ENCODE peak calls at places on chromosome 10, in eight cellular contexts. W is GM10248; B is uterus; Z is CD4-positive, alpha-beta T cell; N is ovary; R is fibroblast of the aortic adventitia; H is body of pancreas; T is OCI-LY7. S is an unnamed sample.

GRCh38 chr10:45547966-45548513 is 124.5 kb downstream of the ZFAND4 start:
- DNase-seq in W (no peak), B (no peak), Z (no peak), N (no peak), R (no peak), H (no peak), T (no peak), S (no peak)

GRCh38 chr10:123154943-123155505 is 822 bp downstream of the BUB3 start:
- DNase-seq in W (no peak), B (no peak), Z (no peak), N (no peak), R (peak), H (peak), T (no peak), S (no peak)

GRCh38 chr10:20966426-20966825 is 69.3 kb upstream of the NEBL start:
- DNase-seq in W (no peak), B (no peak), Z (no peak), N (no peak), R (no peak), H (no peak), T (no peak), S (no peak)

GRCh38 chr10:17756557-17757208 is 4.7 kb downstream of the TMEM236 start:
- DNase-seq in W (peak), B (no peak), Z (no peak), N (no peak), R (peak), H (peak), T (no peak), S (no peak)

GRCh38 chr10:88508054-88508453 is 75.1 kb downstream of the RNLS start:
- DNase-seq in W (no peak), B (no peak), Z (no peak), N (no peak), R (no peak), H (no peak), T (no peak), S (no peak)

GRCh38 chr10:109820620-109821405 is 102.5 kb downstream of the XPNPEP1 start:
- DNase-seq in W (no peak), B (no peak), Z (no peak), N (no peak), R (no peak), H (peak), T (no peak), S (no peak)

GRCh38 chr10:6186894-6187256 is 15.9 kb upstream of the PFKFB3 start:
- DNase-seq in W (no peak), B (no peak), Z (no peak), N (no peak), R (no peak), H (no peak), T (no peak), S (no peak)

GRCh38 chr10:80460399-80461207 is 6.5 kb downstream of the TSPAN14 start:
- DNase-seq in W (no peak), B (no peak), Z (no peak), N (peak), R (peak), H (peak), T (no peak), S (peak)

GRCh38 chr10:117346574-117346973 is 28.7 kb downstream of the PDZD8 start:
- DNase-seq in W (no peak), B (no peak), Z (no peak), N (no peak), R (no peak), H (no peak), T (no peak), S (no peak)

GRCh38 chr10:24900888-24901685 is 51.3 kb downstream of the PRTFDC1 start:
- DNase-seq in W (peak), B (no peak), Z (no peak), N (no peak), R (peak), H (no peak), T (no peak), S (no peak)

GRCh38 chr10:71234970-71235681 is 22.8 kb downstream of the UNC5B start:
- DNase-seq in W (no peak), B (peak), Z (no peak), N (peak), R (peak), H (peak), T (no peak), S (no peak)

GRCh38 chr10:78416031-78416800 is 382.6 kb downstream of the RPS24 start:
- DNase-seq in W (no peak), B (no peak), Z (no peak), N (no peak), R (peak), H (no peak), T (no peak), S (no peak)

GRCh38 chr10:116683821-116684220 is 58.5 kb downstream of the HSPA12A start:
- DNase-seq in W (no peak), B (no peak), Z (no peak), N (no peak), R (no peak), H (no peak), T (no peak), S (no peak)

GRCh38 chr10:88534072-88534665 is 48.9 kb downstream of the RNLS start:
- DNase-seq in W (no peak), B (no peak), Z (no peak), N (no peak), R (no peak), H (no peak), T (no peak), S (no peak)

GRCh38 chr10:70672993-70673928 is 955 bp downstream of the ADAMTS14 start:
- DNase-seq in W (no peak), B (peak), Z (no peak), N (no peak), R (peak), H (no peak), T (no peak), S (no peak)

GRCh38 chr10:7625836-7626235 is 40.9 kb downstream of the ITIH5 start:
- DNase-seq in W (no peak), B (peak), Z (no peak), N (peak), R (peak), H (peak), T (no peak), S (no peak)

GRCh38 chr10:101716891-101717659 is 22.1 kb upstream of the FBXW4 start:
- DNase-seq in W (no peak), B (no peak), Z (no peak), N (no peak), R (no peak), H (no peak), T (no peak), S (no peak)

GRCh38 chr10:95651346-95652115 is 5.0 kb downstream of the ALDH18A1 start:
- DNase-seq in W (no peak), B (no peak), Z (no peak), N (no peak), R (no peak), H (no peak), T (no peak), S (no peak)

GRCh38 chr10:127227663-127228062 is 31.3 kb upstream of the INSYN2A start:
- DNase-seq in W (no peak), B (no peak), Z (no peak), N (no peak), R (no peak), H (no peak), T (no peak), S (no peak)

GRCh38 chr10:119516381-119517234 is 25.9 kb downstream of the RGS10 start:
- DNase-seq in W (peak), B (no peak), Z (peak), N (no peak), R (no peak), H (no peak), T (peak), S (no peak)

GRCh38 chr10:5325076-5325475 is 39.7 kb upstream of the UCN3 start:
- DNase-seq in W (no peak), B (no peak), Z (no peak), N (no peak), R (no peak), H (no peak), T (no peak), S (no peak)

GRCh38 chr10:20486791-20487190 is 410.3 kb downstream of the NEBL start:
- DNase-seq in W (no peak), B (no peak), Z (no peak), N (no peak), R (no peak), H (no peak), T (no peak), S (no peak)

GRCh38 chr10:103693070-103693811 is 162.1 kb downstream of the SH3PXD2A start:
- DNase-seq in W (peak), B (no peak), Z (no peak), N (no peak), R (no peak), H (peak), T (peak), S (no peak)

GRCh38 chr10:21495002-21495685 is 30.3 kb downstream of the SKIDA1 start:
- DNase-seq in W (no peak), B (peak), Z (no peak), N (peak), R (peak), H (no peak), T (peak), S (no peak)

GRCh38 chr10:92181575-92181974 is 109.3 kb downstream of the CPEB3 start:
- DNase-seq in W (no peak), B (no peak), Z (no peak), N (no peak), R (no peak), H (no peak), T (peak), S (no peak)

GRCh38 chr10:123583639-123584418 is 82.3 kb upstream of the GPR26 start:
- DNase-seq in W (peak), B (peak), Z (no peak), N (peak), R (peak), H (peak), T (no peak), S (peak)

GRCh38 chr10:31031205-31031665 is 430 bp downstream of the ZNF438 start:
- DNase-seq in W (peak), B (no peak), Z (no peak), N (no peak), R (peak), H (peak), T (no peak), S (no peak)

GRCh38 chr10:31033166-31033565 is 1.5 kb upstream of the ZNF438 start:
- DNase-seq in W (no peak), B (no peak), Z (no peak), N (no peak), R (peak), H (no peak), T (no peak), S (no peak)

GRCh38 chr10:31032515-31033132 is 959 bp upstream of the ZNF438 start:
- DNase-seq in W (no peak), B (no peak), Z (no peak), N (peak), R (no peak), H (no peak), T (no peak), S (no peak)

GRCh38 chr10:31030800-31031199 is 865 bp downstream of the ZNF438 start:
- DNase-seq in W (no peak), B (no peak), Z (no peak), N (no peak), R (no peak), H (no peak), T (no peak), S (no peak)

DNA sequence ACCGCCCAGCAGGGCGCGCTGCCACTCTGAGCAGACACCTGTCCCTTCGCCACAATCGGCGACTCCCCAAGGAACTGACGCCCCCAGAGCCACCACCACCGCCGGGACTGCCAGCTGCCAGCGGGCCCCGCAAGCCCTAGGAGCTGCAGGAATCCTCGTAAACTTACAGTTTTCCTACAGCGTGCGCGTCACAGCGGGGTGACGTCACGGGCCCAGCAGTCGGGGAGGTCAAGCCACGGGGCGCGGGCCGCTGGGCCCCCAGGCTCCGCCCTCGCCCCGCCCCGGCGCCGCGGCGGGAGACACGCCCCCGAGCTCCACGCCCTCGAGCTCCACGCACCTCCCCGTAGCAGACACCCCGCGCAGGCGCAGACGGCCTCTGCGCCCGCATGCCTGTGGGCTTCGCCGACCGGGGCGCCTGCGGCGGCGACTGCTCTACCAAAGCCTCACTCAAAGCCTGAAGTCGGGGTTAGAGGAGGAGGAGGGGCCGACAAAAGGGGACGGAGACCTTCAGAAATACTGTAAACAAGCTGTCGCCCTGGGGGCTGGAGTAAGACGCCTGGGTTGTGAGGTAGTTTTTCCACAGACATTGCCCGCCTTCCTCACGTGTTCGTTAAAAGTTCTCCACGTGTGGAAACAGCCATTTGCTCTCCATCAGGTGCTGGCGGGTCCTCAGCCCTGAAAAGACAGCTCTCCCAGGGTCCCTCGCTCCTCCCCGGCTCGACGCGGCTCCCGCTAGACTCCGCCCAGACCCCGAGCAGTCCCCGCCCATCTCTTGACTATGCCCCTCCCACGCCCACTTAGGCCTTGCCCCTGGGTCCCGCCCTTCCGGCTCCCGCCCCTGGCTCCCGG is at the start of gene ZNF438:
- DNase-seq in W (peak), B (peak), Z (peak), N (peak), R (peak), H (peak), T (peak), S (peak)
- TF ChIP-seq CTCF in W (peak), B (peak), Z (peak), N (no peak), R (peak), H (peak), T (peak), S (peak)

GRCh38 chr10:106765355-106765754 is 399.2 kb downstream of the SORCS1 start:
- DNase-seq in W (no peak), B (no peak), Z (no peak), N (no peak), R (no peak), H (no peak), T (no peak), S (no peak)
- TF ChIP-seq CTCF in W (no peak), B (no peak), Z (no peak), N (no peak), R (no peak), H (no peak), T (no peak), S (peak)

GRCh38 chr10:37434091-37434490 is 308.7 kb downstream of the ANKRD30A start:
- DNase-seq in W (no peak), B (no peak), Z (no peak), N (no peak), R (peak), H (no peak), T (no peak), S (no peak)
- TF ChIP-seq CTCF in W (no peak), B (no peak), Z (no peak), N (no peak), R (no peak), H (no peak), T (peak), S (no peak)

GRCh38 chr10:44035474-44036197 is 349.3 kb downstream of the CXCL12 start:
- DNase-seq in W (no peak), B (no peak), Z (no peak), N (no peak), R (no peak), H (no peak), T (no peak), S (no peak)
- TF ChIP-seq CTCF in W (no peak), B (no peak), Z (no peak), N (no peak), R (no peak), H (no peak), T (no peak), S (no peak)

GRCh38 chr10:85612833-85613232 is 753.8 kb downstream of the GRID1 start:
- DNase-seq in W (no peak), B (no peak), Z (no peak), N (no peak), R (no peak), H (no peak), T (peak), S (no peak)
- TF ChIP-seq CTCF in W (no peak), B (no peak), Z (peak), N (no peak), R (no peak), H (no peak), T (peak), S (peak)

S was measured in progenitor cell of endocrine pancreas.